ENCODE peak calls at places on chromosomes 7 and 10, in seven cellular contexts. One of them, this sample, is unnamed.

GRCh38 chr7:112449353-112449752 is 907 bp upstream of the IFRD1 start:
- DNase-seq in GM23338: no peak
- DNase-seq in thyroid gland: peak
- DNase-seq in lung: peak
- DNase-seq in neural progenitor cell: no peak
- DNase-seq in spleen: no peak
- DNase-seq in tibial nerve: no peak
- DNase-seq in this sample: peak

GRCh38 chr7:22622386-22622785 is 104.6 kb upstream of the IL6 start:
- DNase-seq in GM23338: no peak
- DNase-seq in thyroid gland: no peak
- DNase-seq in lung: no peak
- DNase-seq in neural progenitor cell: no peak
- DNase-seq in spleen: no peak
- DNase-seq in tibial nerve: no peak
- DNase-seq in this sample: no peak

GRCh38 chr7:121037828-121038716 is 49.6 kb downstream of the CPED1 start:
- DNase-seq in GM23338: no peak
- DNase-seq in thyroid gland: no peak
- DNase-seq in lung: no peak
- DNase-seq in neural progenitor cell: no peak
- DNase-seq in spleen: no peak
- DNase-seq in tibial nerve: no peak
- DNase-seq in this sample: no peak

GRCh38 chr10:130169136-130169888 is 33.1 kb downstream of the GLRX3 start:
- DNase-seq in GM23338: peak
- DNase-seq in thyroid gland: no peak
- DNase-seq in lung: no peak
- DNase-seq in neural progenitor cell: no peak
- DNase-seq in spleen: no peak
- DNase-seq in tibial nerve: no peak
- DNase-seq in this sample: peak

GRCh38 chr10:54284526-54285193 is 516.4 kb downstream of the PCDH15 start:
- DNase-seq in GM23338: no peak
- DNase-seq in thyroid gland: no peak
- DNase-seq in lung: no peak
- DNase-seq in neural progenitor cell: no peak
- DNase-seq in spleen: no peak
- DNase-seq in tibial nerve: no peak
- DNase-seq in this sample: no peak

GRCh38 chr7:43565786-43566185 is 17.1 kb upstream of the STK17A start:
- DNase-seq in GM23338: no peak
- DNase-seq in thyroid gland: no peak
- DNase-seq in lung: no peak
- DNase-seq in neural progenitor cell: no peak
- DNase-seq in spleen: no peak
- DNase-seq in tibial nerve: no peak
- DNase-seq in this sample: no peak

GRCh38 chr10:61786728-61787127 is 114.8 kb upstream of the ARID5B start:
- DNase-seq in GM23338: no peak
- DNase-seq in thyroid gland: peak
- DNase-seq in lung: no peak
- DNase-seq in neural progenitor cell: no peak
- DNase-seq in spleen: no peak
- DNase-seq in tibial nerve: no peak
- DNase-seq in this sample: peak

GRCh38 chr7:96781919-96782318 is 72.3 kb upstream of the SEM1 start:
- DNase-seq in GM23338: no peak
- DNase-seq in thyroid gland: no peak
- DNase-seq in lung: no peak
- DNase-seq in neural progenitor cell: no peak
- DNase-seq in spleen: no peak
- DNase-seq in tibial nerve: no peak
- DNase-seq in this sample: no peak

GRCh38 chr10:97685395-97685958 is 1.6 kb downstream of the AVPI1 start:
- DNase-seq in GM23338: peak
- DNase-seq in thyroid gland: no peak
- DNase-seq in lung: no peak
- DNase-seq in neural progenitor cell: peak
- DNase-seq in spleen: no peak
- DNase-seq in tibial nerve: no peak
- DNase-seq in this sample: peak

GRCh38 chr7:94375167-94375566 is 19.5 kb upstream of the COL1A2 start:
- DNase-seq in GM23338: peak
- DNase-seq in thyroid gland: peak
- DNase-seq in lung: peak
- DNase-seq in neural progenitor cell: peak
- DNase-seq in spleen: no peak
- DNase-seq in tibial nerve: peak
- DNase-seq in this sample: peak

GRCh38 chr7:154720016-154720415 is 282.9 kb downstream of the PAXIP1 start:
- DNase-seq in GM23338: no peak
- DNase-seq in thyroid gland: peak
- DNase-seq in lung: no peak
- DNase-seq in neural progenitor cell: no peak
- DNase-seq in spleen: no peak
- DNase-seq in tibial nerve: no peak
- DNase-seq in this sample: no peak

GRCh38 chr10:13503745-13504463 is 24.9 kb downstream of the BEND7 start:
- DNase-seq in GM23338: no peak
- DNase-seq in thyroid gland: no peak
- DNase-seq in lung: no peak
- DNase-seq in neural progenitor cell: no peak
- DNase-seq in spleen: no peak
- DNase-seq in tibial nerve: no peak
- DNase-seq in this sample: peak

GRCh38 chr7:47543659-47544058 is 38.3 kb downstream of the TNS3 start:
- DNase-seq in GM23338: no peak
- DNase-seq in thyroid gland: no peak
- DNase-seq in lung: no peak
- DNase-seq in neural progenitor cell: no peak
- DNase-seq in spleen: peak
- DNase-seq in tibial nerve: no peak
- DNase-seq in this sample: no peak

GRCh38 chr7:11557627-11558026 is 274.4 kb downstream of the THSD7A start:
- DNase-seq in GM23338: peak
- DNase-seq in thyroid gland: no peak
- DNase-seq in lung: no peak
- DNase-seq in neural progenitor cell: peak
- DNase-seq in spleen: no peak
- DNase-seq in tibial nerve: no peak
- DNase-seq in this sample: peak

GRCh38 chr7:68720722-68721121 is 877.6 kb upstream of the AUTS2 start:
- DNase-seq in GM23338: no peak
- DNase-seq in thyroid gland: no peak
- DNase-seq in lung: no peak
- DNase-seq in neural progenitor cell: no peak
- DNase-seq in spleen: no peak
- DNase-seq in tibial nerve: no peak
- DNase-seq in this sample: peak

GRCh38 chr10:33304553-33304952 is 29.9 kb downstream of the NRP1 start:
- DNase-seq in GM23338: no peak
- DNase-seq in thyroid gland: no peak
- DNase-seq in lung: no peak
- DNase-seq in neural progenitor cell: no peak
- DNase-seq in spleen: no peak
- DNase-seq in tibial nerve: no peak
- DNase-seq in this sample: no peak

GRCh38 chr10:33303988-33304387 is 30.5 kb downstream of the NRP1 start:
- DNase-seq in GM23338: no peak
- DNase-seq in thyroid gland: no peak
- DNase-seq in lung: no peak
- DNase-seq in neural progenitor cell: no peak
- DNase-seq in spleen: no peak
- DNase-seq in tibial nerve: no peak
- DNase-seq in this sample: no peak

GRCh38 chr10:33306756-33307519 is 27.5 kb downstream of the NRP1 start:
- DNase-seq in GM23338: no peak
- DNase-seq in thyroid gland: no peak
- DNase-seq in lung: no peak
- DNase-seq in neural progenitor cell: no peak
- DNase-seq in spleen: no peak
- DNase-seq in tibial nerve: no peak
- DNase-seq in this sample: peak

GRCh38 chr10:33307835-33308234 is 26.6 kb downstream of the NRP1 start:
- DNase-seq in GM23338: no peak
- DNase-seq in thyroid gland: no peak
- DNase-seq in lung: no peak
- DNase-seq in neural progenitor cell: no peak
- DNase-seq in spleen: no peak
- DNase-seq in tibial nerve: no peak
- DNase-seq in this sample: no peak

GRCh38 chr10:33306126-33306525 is 28.3 kb downstream of the NRP1 start:
- DNase-seq in GM23338: no peak
- DNase-seq in thyroid gland: no peak
- DNase-seq in lung: no peak
- DNase-seq in neural progenitor cell: peak
- DNase-seq in spleen: no peak
- DNase-seq in tibial nerve: no peak
- DNase-seq in this sample: peak
- H3K27ac ChIP-seq in GM23338: no peak
- H3K27ac ChIP-seq in thyroid gland: no peak
- H3K27ac ChIP-seq in lung: no peak
- H3K27ac ChIP-seq in neural progenitor cell: no peak
- H3K27ac ChIP-seq in spleen: peak
- H3K27ac ChIP-seq in tibial nerve: no peak
- H3K27ac ChIP-seq in this sample: peak

GRCh38 chr10:76991571-76991970 is 646.0 kb downstream of the KCNMA1 start:
- DNase-seq in GM23338: no peak
- DNase-seq in thyroid gland: no peak
- DNase-seq in lung: no peak
- DNase-seq in neural progenitor cell: no peak
- DNase-seq in spleen: no peak
- DNase-seq in tibial nerve: no peak
- DNase-seq in this sample: no peak
- TF ChIP-seq CTCF in GM23338: no peak
- TF ChIP-seq CTCF in thyroid gland: no peak
- TF ChIP-seq CTCF in lung: no peak
- TF ChIP-seq CTCF in neural progenitor cell: no peak
- TF ChIP-seq CTCF in spleen: no peak
- TF ChIP-seq CTCF in tibial nerve: no peak
- TF ChIP-seq CTCF in this sample: no peak

GRCh38 chr7:40541336-40541735 is 406.5 kb downstream of the SUGCT start:
- DNase-seq in GM23338: no peak
- DNase-seq in thyroid gland: no peak
- DNase-seq in lung: no peak
- DNase-seq in neural progenitor cell: no peak
- DNase-seq in spleen: no peak
- DNase-seq in tibial nerve: no peak
- DNase-seq in this sample: no peak
- H3K27ac ChIP-seq in GM23338: no peak
- H3K27ac ChIP-seq in thyroid gland: no peak
- H3K27ac ChIP-seq in lung: no peak
- H3K27ac ChIP-seq in neural progenitor cell: no peak
- H3K27ac ChIP-seq in spleen: no peak
- H3K27ac ChIP-seq in tibial nerve: no peak
- H3K27ac ChIP-seq in this sample: no peak

GRCh38 chr10:34292178-34292565 is 522.9 kb downstream of the PARD3 start:
- DNase-seq in GM23338: no peak
- DNase-seq in thyroid gland: no peak
- DNase-seq in lung: no peak
- DNase-seq in neural progenitor cell: no peak
- DNase-seq in spleen: no peak
- DNase-seq in tibial nerve: no peak
- DNase-seq in this sample: no peak

GRCh38 chr10:34290412-34291082 is 524.5 kb downstream of the PARD3 start:
- DNase-seq in GM23338: no peak
- DNase-seq in thyroid gland: no peak
- DNase-seq in lung: no peak
- DNase-seq in neural progenitor cell: no peak
- DNase-seq in spleen: no peak
- DNase-seq in tibial nerve: no peak
- DNase-seq in this sample: peak

GRCh38 chr10:34286136-34286739 is 528.9 kb downstream of the PARD3 start:
- DNase-seq in GM23338: no peak
- DNase-seq in thyroid gland: no peak
- DNase-seq in lung: no peak
- DNase-seq in neural progenitor cell: no peak
- DNase-seq in spleen: no peak
- DNase-seq in tibial nerve: no peak
- DNase-seq in this sample: no peak

GRCh38 chr10:34291466-34292177 is 523.5 kb downstream of the PARD3 start:
- DNase-seq in GM23338: no peak
- DNase-seq in thyroid gland: no peak
- DNase-seq in lung: no peak
- DNase-seq in neural progenitor cell: no peak
- DNase-seq in spleen: no peak
- DNase-seq in tibial nerve: no peak
- DNase-seq in this sample: no peak

DNA sequence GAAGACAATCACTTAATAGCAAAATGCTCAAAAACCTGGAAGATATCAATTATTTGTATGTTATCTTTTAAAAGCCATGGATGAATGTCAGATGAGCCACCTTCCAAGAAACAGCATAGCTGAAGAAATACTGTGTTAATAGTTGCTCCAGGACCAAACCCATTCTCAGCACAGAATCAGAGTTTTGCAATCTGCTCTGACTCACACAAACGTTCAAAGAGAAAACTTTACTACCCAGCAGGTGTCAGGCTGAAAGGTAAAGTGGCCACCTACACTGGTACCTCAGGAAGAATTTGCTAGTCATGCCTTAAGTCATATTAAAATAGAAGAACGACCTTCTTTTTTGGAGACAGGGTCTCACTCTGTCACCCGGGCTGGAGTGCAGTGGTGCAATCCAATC is 526.5 kb downstream of the PARD3 start:
- DNase-seq in GM23338: no peak
- DNase-seq in thyroid gland: no peak
- DNase-seq in lung: no peak
- DNase-seq in neural progenitor cell: no peak
- DNase-seq in spleen: no peak
- DNase-seq in tibial nerve: no peak
- DNase-seq in this sample: no peak
- TF ChIP-seq CTCF in GM23338: no peak
- TF ChIP-seq CTCF in thyroid gland: no peak
- TF ChIP-seq CTCF in lung: no peak
- TF ChIP-seq CTCF in neural progenitor cell: no peak
- TF ChIP-seq CTCF in spleen: no peak
- TF ChIP-seq CTCF in tibial nerve: no peak
- TF ChIP-seq CTCF in this sample: no peak

DNA sequence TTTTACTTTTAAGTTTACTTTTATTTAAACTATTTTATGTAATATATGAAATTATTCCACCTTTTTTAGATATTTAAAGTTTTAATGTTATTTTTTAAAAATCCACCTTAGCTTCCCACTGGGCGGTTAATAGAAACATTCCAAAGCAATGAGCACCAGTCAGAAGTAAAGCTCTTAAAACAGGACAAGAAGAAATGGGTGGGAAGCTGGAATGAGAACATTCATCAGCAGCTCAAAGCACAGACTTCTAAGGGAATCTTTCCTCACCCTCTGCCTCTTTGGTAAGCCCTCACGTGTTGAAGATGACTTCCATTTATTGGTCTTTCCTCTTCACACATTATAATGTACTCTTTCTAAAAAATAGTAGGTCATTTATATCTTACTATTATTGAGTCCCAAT is 3.1 kb downstream of the AGMO start:
- DNase-seq in GM23338: no peak
- DNase-seq in thyroid gland: no peak
- DNase-seq in lung: no peak
- DNase-seq in neural progenitor cell: no peak
- DNase-seq in spleen: no peak
- DNase-seq in tibial nerve: no peak
- DNase-seq in this sample: peak
- H3K27ac ChIP-seq in GM23338: no peak
- H3K27ac ChIP-seq in thyroid gland: no peak
- H3K27ac ChIP-seq in lung: no peak
- H3K27ac ChIP-seq in neural progenitor cell: no peak
- H3K27ac ChIP-seq in spleen: no peak
- H3K27ac ChIP-seq in tibial nerve: peak
- H3K27ac ChIP-seq in this sample: no peak

This sample was measured in brain microvascular endothelial cell.